ENCODE peak calls at places on chromosomes 3 and 15, in seven cellular contexts. D is CD8-positive, alpha-beta memory T cell; H is NCI-H82; A is aorta; S is NCI-H1417; I is NCI-H2081; P is NCI-H748 treated with DMSO at 0.1 percent for 48 hours. Y is an unnamed sample.

GRCh38 chr3:168864107-168865021 is 768.6 kb upstream of the GOLIM4 start:
- DNase-seq in H (no peak), D (no peak), I (no peak), A (no peak), S (no peak), P (no peak), Y (no peak)

GRCh38 chr3:194276768-194277546 is 74.2 kb downstream of the CPN2 start:
- DNase-seq in I (peak), D (no peak), S (no peak), H (no peak), A (peak), P (no peak), Y (peak)

GRCh38 chr3:68306571-68306970 is 625.8 kb downstream of the TAFA4 start:
- DNase-seq in D (no peak), H (no peak), P (no peak), A (no peak), S (no peak), I (no peak), Y (no peak)

GRCh38 chr3:32307591-32307990 is 69.1 kb downstream of the CMTM8 start:
- DNase-seq in P (no peak), H (no peak), A (no peak), I (no peak), D (no peak), S (no peak), Y (no peak)

GRCh38 chr15:67033012-67033411 is 32.4 kb upstream of the SMAD3 start:
- DNase-seq in H (no peak), D (no peak), A (no peak), P (no peak), I (no peak), S (no peak), Y (no peak)

GRCh38 chr3:192928720-192929119 is 11.1 kb upstream of the MB21D2 start:
- DNase-seq in H (no peak), I (peak), S (no peak), P (peak), A (no peak), D (no peak), Y (no peak)

GRCh38 chr3:132660056-132660744 is at the start of gene UBA5:
- DNase-seq in A (peak), I (peak), S (peak), P (no peak), H (peak), D (peak), Y (peak)

GRCh38 chr3:66661628-66662027 is 160.8 kb upstream of the LRIG1 start:
- DNase-seq in A (no peak), H (peak), D (no peak), S (no peak), I (no peak), P (no peak), Y (no peak)

GRCh38 chr15:49868348-49868747 is 247.5 kb downstream of the DTWD1 start:
- DNase-seq in I (no peak), H (no peak), P (no peak), S (no peak), D (no peak), A (no peak), Y (no peak)

GRCh38 chr3:17181413-17181907 is 296.7 kb downstream of the PLCL2 start:
- DNase-seq in I (no peak), A (no peak), D (no peak), P (no peak), S (no peak), H (no peak), Y (no peak)

GRCh38 chr3:59289836-59290235 is 240.0 kb upstream of the CFAP20DC start:
- DNase-seq in P (no peak), A (no peak), S (no peak), I (peak), H (no peak), D (no peak), Y (no peak)

GRCh38 chr15:52019394-52020252 is 604 bp downstream of the MAPK6 start:
- DNase-seq in S (peak), A (peak), I (peak), P (peak), D (peak), H (peak), Y (peak)

GRCh38 chr3:111541911-111542483 is at the start of gene CD96:
- DNase-seq in H (no peak), I (no peak), D (peak), P (no peak), A (no peak), S (no peak), Y (peak)

GRCh38 chr3:33991673-33992072 is 193.2 kb downstream of the PDCD6IP start:
- DNase-seq in D (no peak), S (no peak), H (no peak), I (no peak), A (no peak), P (no peak), Y (no peak)

GRCh38 chr3:29754346-29754745 is 473.5 kb downstream of the RBMS3 start:
- DNase-seq in H (no peak), A (no peak), D (no peak), P (no peak), I (no peak), S (no peak), Y (no peak)

GRCh38 chr15:32849769-32850668 is 132.2 kb downstream of the GREM1 start:
- DNase-seq in S (no peak), I (no peak), P (no peak), H (peak), A (no peak), D (no peak), Y (peak)

GRCh38 chr15:53458736-53459135 is 300.7 kb downstream of the WDR72 start:
- DNase-seq in P (no peak), A (no peak), S (no peak), H (no peak), D (no peak), I (no peak), Y (no peak)

GRCh38 chr3:62028236-62028635 is 345.1 kb downstream of the FEZF2 start:
- DNase-seq in H (no peak), P (no peak), S (no peak), I (no peak), A (no peak), D (no peak), Y (peak)

GRCh38 chr15:88456733-88457132 is 10.5 kb downstream of the MRPL46 start:
- DNase-seq in P (no peak), D (no peak), S (no peak), I (no peak), A (no peak), H (no peak), Y (no peak)

GRCh38 chr3:156291269-156292123 is 171.1 kb downstream of the KCNAB1 start:
- DNase-seq in P (no peak), A (peak), H (peak), S (peak), D (no peak), I (no peak), Y (no peak)

GRCh38 chr3:140823106-140823505 is 118.5 kb upstream of the SLC25A36 start:
- DNase-seq in D (no peak), I (no peak), A (no peak), S (no peak), H (no peak), P (no peak), Y (no peak)

GRCh38 chr3:13537926-13538325 is 11.0 kb upstream of the FBLN2 start:
- DNase-seq in H (no peak), S (no peak), D (no peak), A (peak), P (no peak), I (no peak), Y (peak)

GRCh38 chr3:52388933-52389332 is 56.0 kb downstream of the SEMA3G start:
- DNase-seq in I (no peak), P (no peak), A (no peak), H (peak), D (no peak), S (no peak), Y (no peak)

GRCh38 chr3:50165388-50166308 is 10.5 kb downstream of the SEMA3F start:
- DNase-seq in A (peak), I (no peak), D (no peak), S (no peak), H (no peak), P (no peak), Y (peak)

GRCh38 chr3:127671523-127672428 is 976 bp upstream of the ABTB1 start:
- DNase-seq in S (peak), A (peak), D (peak), H (peak), I (no peak), P (no peak), Y (peak)

GRCh38 chr15:60760646-60761504 is 281.9 kb upstream of the ICE2 start:
- DNase-seq in P (no peak), S (peak), D (no peak), I (no peak), H (no peak), A (no peak), Y (peak)

GRCh38 chr15:98614681-98615080 is 33.7 kb upstream of the IGF1R start:
- DNase-seq in S (no peak), H (no peak), A (no peak), P (no peak), D (no peak), I (no peak), Y (no peak)

GRCh38 chr3:12484983-12485327 is 675 bp downstream of the TSEN2 start:
- DNase-seq in P (no peak), A (no peak), S (peak), D (no peak), H (peak), I (peak), Y (no peak)

GRCh38 chr3:13866406-13866965 is 13.4 kb downstream of the WNT7A start:
- DNase-seq in S (peak), P (no peak), H (no peak), I (peak), D (peak), A (no peak), Y (no peak)

GRCh38 chr3:111853071-111853470 is 6.0 kb upstream of the PHLDB2 start:
- DNase-seq in A (no peak), I (no peak), D (no peak), S (no peak), H (no peak), P (no peak), Y (no peak)

GRCh38 chr3:13716540-13717221 is 163.2 kb downstream of the WNT7A start:
- DNase-seq in A (no peak), P (no peak), H (no peak), D (no peak), I (no peak), S (no peak), Y (no peak)

GRCh38 chr3:99418209-99418635 is 220.2 kb upstream of the COL8A1 start:
- DNase-seq in I (no peak), S (no peak), A (no peak), P (no peak), D (no peak), H (no peak), Y (no peak)

GRCh38 chr15:100484419-100484818 is 44.3 kb downstream of the CERS3 start:
- DNase-seq in D (no peak), P (no peak), A (no peak), H (no peak), S (no peak), I (no peak), Y (no peak)

GRCh38 chr3:98680723-98681122 is 82.4 kb upstream of the ST3GAL6 start:
- DNase-seq in P (no peak), H (no peak), S (no peak), D (no peak), I (no peak), A (no peak), Y (peak)

GRCh38 chr3:122497425-122497824 is 17.3 kb downstream of the KPNA1 start:
- DNase-seq in D (no peak), H (no peak), S (no peak), A (no peak), I (no peak), P (no peak), Y (peak)

GRCh38 chr15:95326689-95327525 is 1003.6 kb upstream of the NR2F2 start:
- DNase-seq in H (peak), P (no peak), A (no peak), I (peak), S (peak), D (no peak), Y (no peak)

GRCh38 chr15:66288796-66289195 is 4.6 kb upstream of the DIS3L start:
- DNase-seq in A (no peak), H (no peak), D (no peak), P (no peak), I (no peak), S (no peak), Y (peak)

GRCh38 chr3:18087963-18088362 is 337.2 kb downstream of the SATB1 start:
- DNase-seq in I (no peak), P (no peak), A (no peak), H (no peak), S (no peak), D (no peak), Y (no peak)